ENCODE peak calls at places on chromosome 21, in ten cellular contexts. N is sigmoid colon, M is esophagus muscularis mucosa, P is H1, K is transverse colon, D is upper lobe of left lung, B is tibial nerve, S is suprapubic skin, A is A549, L is SK-N-SH. H is an unnamed sample.

GRCh38 chr21:46020581-46020980 is 39.0 kb downstream of the COL6A1 start:
- DNase-seq in B (no peak), S (no peak), P (no peak), D (no peak), L (no peak), K (no peak), M (no peak), N (peak), A (no peak), H (no peak)

GRCh38 chr21:40146201-40146890 is 279.1 kb downstream of the PCP4 start:
- DNase-seq in P (no peak), B (no peak), D (no peak), M (no peak), L (no peak), K (no peak), S (no peak), N (no peak), A (no peak), H (no peak)

GRCh38 chr21:46221664-46222435 is 6.7 kb downstream of the LSS start:
- DNase-seq in N (peak), K (no peak), P (no peak), M (no peak), A (no peak), S (peak), L (no peak), B (no peak), D (no peak), H (no peak)

GRCh38 chr21:33939224-33939623 is 23.6 kb upstream of the ATP5PO start:
- DNase-seq in S (no peak), K (no peak), A (no peak), N (no peak), M (no peak), P (no peak), D (no peak), L (no peak), B (no peak), H (no peak)

GRCh38 chr21:45093064-45093532 is 18.7 kb downstream of the ADARB1 start:
- DNase-seq in M (no peak), B (no peak), K (no peak), P (no peak), S (no peak), D (no peak), N (no peak), A (no peak), L (no peak), H (peak)

GRCh38 chr21:29639366-29640232 is 300.2 kb downstream of the GRIK1 start:
- DNase-seq in S (no peak), L (no peak), N (no peak), A (no peak), K (no peak), D (no peak), B (no peak), M (no peak), P (no peak), H (no peak)

GRCh38 chr21:32537569-32537881 is 47.8 kb downstream of the TCP10L start:
- DNase-seq in A (no peak), N (no peak), L (no peak), P (no peak), D (no peak), K (no peak), B (no peak), S (no peak), M (no peak), H (no peak)

GRCh38 chr21:43727571-43728466 is 8.9 kb downstream of the PDXK start:
- DNase-seq in M (no peak), L (no peak), S (no peak), B (no peak), D (no peak), K (no peak), A (peak), P (no peak), N (no peak), H (peak)

GRCh38 chr21:26747216-26747615 is 98.0 kb downstream of the ADAMTS1 start:
- DNase-seq in N (no peak), D (no peak), P (no peak), K (no peak), B (no peak), A (no peak), L (no peak), M (no peak), S (no peak), H (no peak)

GRCh38 chr21:21238882-21239400 is 240.7 kb downstream of the NCAM2 start:
- DNase-seq in M (no peak), L (peak), B (no peak), K (no peak), D (no peak), S (no peak), P (no peak), A (no peak), N (no peak), H (no peak)

GRCh38 chr21:17512245-17513213 is at the start of gene CXADR:
- DNase-seq in L (peak), N (no peak), S (no peak), D (peak), B (no peak), M (no peak), A (peak), P (peak), K (peak), H (peak)

GRCh38 chr21:45286671-45287437 is 841 bp downstream of the POFUT2 start:
- DNase-seq in K (peak), A (no peak), S (peak), M (no peak), L (peak), N (peak), D (peak), B (peak), P (no peak), H (peak)

GRCh38 chr21:45950740-45951515 is 30.6 kb upstream of the COL6A1 start:
- DNase-seq in A (no peak), K (peak), B (no peak), M (no peak), N (peak), L (peak), S (no peak), P (no peak), D (peak), H (peak)

GRCh38 chr21:45309069-45309521 is 21.4 kb upstream of the POFUT2 start:
- DNase-seq in P (peak), L (peak), B (no peak), D (peak), S (no peak), K (peak), N (peak), M (no peak), A (peak), H (peak)

GRCh38 chr21:31992391-31992790 is 119.6 kb downstream of the HUNK start:
- DNase-seq in N (no peak), B (no peak), M (no peak), S (no peak), L (no peak), P (no peak), A (no peak), D (no peak), K (no peak), H (no peak)

GRCh38 chr21:44709426-44710293 is 1.7 kb downstream of the TSPEAR start:
- DNase-seq in S (peak), B (peak), A (no peak), L (peak), K (no peak), D (peak), M (no peak), P (no peak), N (no peak), H (no peak)

GRCh38 chr21:33767236-33767635 is 124.9 kb downstream of the ITSN1 start:
- DNase-seq in L (no peak), K (no peak), M (no peak), P (no peak), D (no peak), A (no peak), S (no peak), B (no peak), N (no peak), H (no peak)

GRCh38 chr21:15793547-15794235 is 63.9 kb downstream of the USP25 start:
- DNase-seq in K (no peak), D (no peak), N (no peak), P (no peak), B (no peak), L (no peak), A (no peak), S (no peak), M (no peak), H (no peak)

GRCh38 chr21:44943005-44943685 is 3.3 kb downstream of the SLX9 start:
- DNase-seq in B (no peak), P (no peak), A (no peak), N (peak), K (no peak), M (no peak), S (peak), L (no peak), D (no peak), H (no peak)

GRCh38 chr21:45356653-45357435 is 48.1 kb upstream of the COL18A1 start:
- DNase-seq in M (no peak), S (no peak), P (no peak), D (no peak), L (no peak), B (no peak), A (no peak), K (no peak), N (no peak), H (no peak)

GRCh38 chr21:32826317-32827167 is 55.0 kb upstream of the PAXBP1 start:
- DNase-seq in B (no peak), A (peak), L (peak), P (no peak), N (no peak), K (peak), M (peak), D (no peak), S (no peak), H (no peak)

GRCh38 chr21:40606341-40606740 is 240.6 kb downstream of the DSCAM start:
- DNase-seq in N (no peak), B (no peak), D (no peak), M (no peak), K (no peak), L (no peak), P (no peak), A (no peak), S (no peak), H (no peak)

GRCh38 chr21:43734830-43735229 is 15.9 kb downstream of the PDXK start:
- DNase-seq in S (no peak), D (no peak), L (no peak), K (no peak), A (no peak), N (peak), P (no peak), M (no peak), B (peak), H (peak)

GRCh38 chr21:15967661-15968060 is 237.9 kb downstream of the USP25 start:
- DNase-seq in B (no peak), N (no peak), L (no peak), D (no peak), P (peak), K (no peak), M (no peak), S (no peak), A (no peak), H (no peak)

GRCh38 chr21:32185103-32185502 is 93.7 kb downstream of the MIS18A start:
- DNase-seq in K (no peak), P (no peak), M (peak), N (no peak), L (no peak), D (no peak), S (no peak), A (no peak), B (no peak), H (no peak)

GRCh38 chr21:29538115-29538514 is 239.4 kb downstream of the BACH1 start:
- DNase-seq in S (no peak), D (no peak), N (no peak), L (no peak), A (no peak), B (no peak), P (no peak), M (no peak), K (no peak), H (no peak)

GRCh38 chr21:33640697-33641338 is 723 bp downstream of the CRYZL1 start:
- DNase-seq in D (no peak), S (no peak), B (no peak), A (peak), P (no peak), L (peak), N (no peak), K (peak), M (no peak), H (no peak)

GRCh38 chr21:14263879-14264278 is 47.9 kb downstream of the RBM11 start:
- DNase-seq in B (no peak), S (no peak), D (no peak), K (no peak), L (no peak), M (no peak), A (no peak), P (no peak), N (no peak), H (no peak)

GRCh38 chr21:16196521-16197208 is 466.9 kb downstream of the USP25 start:
- DNase-seq in N (no peak), M (no peak), L (no peak), P (no peak), K (no peak), B (no peak), S (no peak), A (no peak), D (no peak), H (no peak)

GRCh38 chr21:43712268-43712942 is 6.5 kb upstream of the PDXK start:
- DNase-seq in K (peak), B (no peak), D (no peak), P (no peak), M (no peak), N (no peak), A (peak), L (no peak), S (no peak), H (peak)

GRCh38 chr21:45470087-45470515 is 65.1 kb downstream of the COL18A1 start:
- DNase-seq in S (no peak), K (no peak), N (no peak), M (no peak), P (no peak), L (no peak), A (no peak), D (peak), B (no peak), H (no peak)

GRCh38 chr21:34280389-34280795 is 83.4 kb upstream of the KCNE2 start:
- DNase-seq in S (peak), A (no peak), D (no peak), P (no peak), K (peak), B (no peak), N (peak), M (no peak), L (no peak), H (no peak)

GRCh38 chr21:32993894-32994293 is 31.8 kb upstream of the OLIG2 start:
- DNase-seq in M (peak), L (no peak), N (no peak), A (no peak), B (no peak), K (no peak), S (no peak), D (no peak), P (no peak), H (no peak)

DNA sequence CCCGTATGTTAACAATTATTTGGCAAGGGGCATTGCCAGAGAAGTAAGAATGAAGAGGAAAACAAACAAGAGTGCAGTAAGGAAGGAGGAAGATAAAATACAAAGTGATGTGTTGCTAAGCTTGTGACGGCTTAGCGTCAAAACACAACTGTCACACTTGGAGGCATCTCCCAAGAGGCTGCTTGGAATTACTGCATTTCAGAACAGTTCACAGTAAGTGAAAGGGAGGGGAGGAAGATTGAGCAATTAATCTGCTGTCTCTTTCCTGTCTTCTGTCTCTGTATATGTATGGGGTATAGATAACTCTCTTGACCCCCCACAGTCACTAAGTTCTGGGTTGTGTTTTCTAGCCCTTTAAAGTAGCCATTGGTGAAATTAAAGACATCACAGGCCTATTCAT is 1017.0 kb upstream of the TMPRSS15 start:
- DNase-seq in L (no peak), K (no peak), S (no peak), N (no peak), B (no peak), P (no peak), D (no peak), M (no peak), A (no peak), H (no peak)
- TF ChIP-seq EP300 in L (no peak), K (no peak), S (no peak), N (no peak), B (no peak), P (no peak), D (no peak), M (no peak), A (no peak), H (no peak)

GRCh38 chr21:36703626-36704280 is 4.8 kb downstream of the SIM2 start:
- DNase-seq in M (no peak), N (no peak), S (no peak), A (no peak), B (no peak), P (no peak), K (no peak), D (no peak), L (no peak), H (no peak)
- TF ChIP-seq EP300 in M (no peak), N (no peak), S (no peak), A (no peak), B (no peak), P (no peak), K (no peak), D (no peak), L (no peak), H (no peak)

GRCh38 chr21:30880914-30881313 is 466 bp downstream of the KRTAP11-1 start:
- DNase-seq in N (no peak), B (no peak), M (no peak), K (no peak), L (no peak), S (no peak), A (no peak), P (no peak), D (no peak), H (no peak)
- TF ChIP-seq EP300 in N (no peak), B (no peak), M (no peak), K (no peak), L (no peak), S (no peak), A (no peak), P (no peak), D (no peak), H (no peak)

GRCh38 chr21:39097981-39098380 is 85.3 kb downstream of the PSMG1 start:
- DNase-seq in P (no peak), D (no peak), L (peak), K (no peak), M (no peak), N (no peak), S (no peak), B (no peak), A (no peak), H (no peak)
- TF ChIP-seq EP300 in P (no peak), D (no peak), L (no peak), K (no peak), M (no peak), N (no peak), S (no peak), B (no peak), A (no peak), H (no peak)

GRCh38 chr21:25459993-25460392 is 147.3 kb downstream of the MRPL39 start:
- DNase-seq in M (no peak), K (no peak), A (no peak), S (no peak), L (no peak), D (no peak), B (no peak), N (no peak), P (no peak), H (no peak)

GRCh38 chr21:25457946-25458345 is 149.3 kb downstream of the MRPL39 start:
- DNase-seq in K (no peak), M (no peak), S (no peak), D (no peak), P (no peak), A (no peak), L (no peak), B (no peak), N (no peak), H (no peak)

GRCh38 chr21:25457411-25457810 is 149.9 kb downstream of the MRPL39 start:
- DNase-seq in B (no peak), L (no peak), A (no peak), N (no peak), K (no peak), S (no peak), P (no peak), D (no peak), M (no peak), H (no peak)

GRCh38 chr21:25458484-25458883 is 148.8 kb downstream of the MRPL39 start:
- DNase-seq in D (no peak), K (no peak), S (no peak), B (no peak), N (no peak), L (no peak), P (no peak), A (no peak), M (no peak), H (no peak)

DNA sequence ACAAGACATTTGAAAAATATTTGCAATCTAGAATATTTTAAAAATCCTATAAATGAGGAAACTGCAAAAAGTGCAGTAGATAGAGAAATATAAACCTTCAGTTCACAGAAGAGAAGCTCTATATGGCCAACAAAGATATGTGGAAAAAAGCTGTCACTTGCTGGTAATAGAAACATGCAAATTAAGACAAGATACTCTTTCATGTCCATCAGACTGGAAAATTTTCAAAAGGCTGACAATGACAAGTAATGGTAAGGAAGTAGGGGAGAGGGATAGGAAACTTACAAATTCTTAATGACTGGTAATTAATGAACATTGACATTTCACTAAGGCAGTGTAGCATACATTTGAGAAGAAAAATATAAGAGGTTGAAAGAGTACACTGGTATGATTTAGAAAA is 147.9 kb downstream of the MRPL39 start:
- DNase-seq in L (no peak), B (no peak), N (no peak), M (no peak), A (no peak), K (no peak), S (no peak), D (no peak), P (no peak), H (no peak)
- TF ChIP-seq EP300 in L (no peak), B (no peak), N (no peak), M (no peak), A (no peak), K (no peak), S (no peak), D (no peak), P (no peak), H (no peak)

DNA sequence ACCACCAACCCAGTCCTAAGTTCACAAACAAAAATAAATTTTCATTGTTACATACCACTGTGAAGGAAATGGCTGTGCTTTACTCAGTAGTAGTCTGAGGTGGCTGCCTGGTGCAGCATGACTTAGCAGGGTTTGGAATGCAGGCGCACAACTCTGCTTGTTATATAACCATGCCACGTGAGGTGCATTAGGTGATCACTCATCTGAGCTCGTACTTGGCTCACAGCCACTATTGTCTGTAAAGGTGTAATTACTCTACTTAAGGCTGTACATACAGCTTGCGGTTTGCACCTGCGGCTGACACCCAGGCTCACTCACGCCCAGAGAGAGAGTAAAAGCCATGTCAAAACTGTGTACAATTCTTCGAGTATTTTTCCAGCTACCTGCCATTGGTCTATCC is 599.4 kb downstream of the LTN1 start:
- DNase-seq in A (no peak), K (peak), L (no peak), P (no peak), M (no peak), S (no peak), N (no peak), D (no peak), B (no peak), H (peak)
- TF ChIP-seq EP300 in A (no peak), K (no peak), L (no peak), P (no peak), M (no peak), S (no peak), N (no peak), D (no peak), B (no peak), H (no peak)

DNA sequence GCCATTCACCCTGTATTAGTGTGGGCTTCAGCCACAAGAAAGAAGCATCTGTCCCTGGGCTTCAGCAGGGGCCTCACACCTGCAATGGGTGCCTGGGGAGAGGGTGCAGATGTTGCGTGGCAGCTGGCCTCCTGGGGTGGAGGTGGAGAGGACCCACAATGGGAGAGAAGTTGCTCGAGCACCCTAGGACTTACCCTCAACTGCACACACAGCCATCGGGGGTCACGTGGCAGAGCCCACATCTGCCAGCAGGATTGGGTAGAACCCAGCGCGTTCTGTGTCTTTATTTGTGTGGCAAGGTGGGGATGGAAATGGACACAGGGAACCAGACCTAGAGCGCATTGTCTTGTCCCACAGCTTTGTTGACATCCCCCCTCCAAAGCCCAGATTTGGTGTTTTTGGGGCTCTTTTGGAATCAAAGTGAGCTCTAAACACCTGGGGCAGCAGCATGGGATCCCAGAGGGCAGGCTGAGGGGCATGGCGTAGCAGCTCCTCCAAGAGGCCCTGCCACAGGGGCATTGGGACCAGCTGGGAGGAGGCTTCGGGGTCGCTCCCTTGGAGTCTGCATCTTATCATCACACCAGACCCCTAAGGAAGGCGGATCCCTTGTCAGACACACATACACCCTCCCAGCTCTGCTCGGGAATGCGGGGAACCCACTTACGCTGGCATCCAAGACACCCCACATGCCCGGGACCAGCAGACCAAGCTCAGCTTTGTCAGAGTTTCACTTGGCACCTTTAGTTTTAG is 5.1 kb downstream of the ABCG1 start:
- DNase-seq in S (peak), N (peak), K (no peak), M (no peak), P (no peak), L (no peak), D (no peak), B (no peak), A (no peak), H (no peak)
- TF ChIP-seq EP300 in S (no peak), N (no peak), K (no peak), M (no peak), P (no peak), L (no peak), D (no peak), B (no peak), A (no peak), H (no peak)